ENCODE peak calls at places on chromosomes 11 and 22, in seven cellular contexts. One of them, this sample, is unnamed.
A peak's percentile ranks its signal among the peaks of the same experiment; 100 is the strongest.

GRCh38 chr11:87819141-87819540 is 356.1 kb downstream of the RAB38 start:
- DNase-seq in GM12878: no peak
- DNase-seq in K562: no peak
- DNase-seq in HCT116: no peak
- DNase-seq in H1: no peak
- DNase-seq in SK-N-SH: no peak
- DNase-seq in HepG2: no peak
- DNase-seq in this sample: no peak

GRCh38 chr11:12430912-12431311 is 53.5 kb downstream of the PARVA start:
- DNase-seq in HepG2: peak; percentile 16
- DNase-seq in H1: no peak
- DNase-seq in K562: no peak
- DNase-seq in HCT116: no peak
- DNase-seq in GM12878: no peak
- DNase-seq in SK-N-SH: no peak
- DNase-seq in this sample: no peak

GRCh38 chr11:104256525-104256924 is 92.6 kb upstream of the PDGFD start:
- DNase-seq in GM12878: no peak
- DNase-seq in HCT116: no peak
- DNase-seq in HepG2: no peak
- DNase-seq in SK-N-SH: no peak
- DNase-seq in H1: no peak
- DNase-seq in K562: no peak
- DNase-seq in this sample: no peak

GRCh38 chr11:46281374-46281831 is 3.9 kb downstream of the CREB3L1 start:
- DNase-seq in HCT116: no peak
- DNase-seq in GM12878: no peak
- DNase-seq in K562: peak; percentile 61
- DNase-seq in HepG2: no peak
- DNase-seq in SK-N-SH: no peak
- DNase-seq in H1: no peak
- DNase-seq in this sample: no peak

GRCh38 chr11:134521452-134522289 is 109.6 kb upstream of the B3GAT1 start:
- DNase-seq in GM12878: no peak
- DNase-seq in HepG2: no peak
- DNase-seq in HCT116: no peak
- DNase-seq in H1: no peak
- DNase-seq in K562: no peak
- DNase-seq in SK-N-SH: no peak
- DNase-seq in this sample: no peak

GRCh38 chr11:76656087-76656531 is 14.4 kb downstream of the LRRC32 start:
- DNase-seq in H1: no peak
- DNase-seq in SK-N-SH: no peak
- DNase-seq in K562: no peak
- DNase-seq in GM12878: no peak
- DNase-seq in HCT116: no peak
- DNase-seq in HepG2: no peak
- DNase-seq in this sample: no peak

GRCh38 chr22:36540867-36541642 is 12.1 kb upstream of the EIF3D start:
- DNase-seq in HepG2: no peak
- DNase-seq in HCT116: no peak
- DNase-seq in H1: no peak
- DNase-seq in GM12878: no peak
- DNase-seq in K562: no peak
- DNase-seq in SK-N-SH: no peak
- DNase-seq in this sample: no peak

GRCh38 chr11:35523351-35523768 is 2.1 kb downstream of the PAMR1 start:
- DNase-seq in SK-N-SH: no peak
- DNase-seq in HepG2: no peak
- DNase-seq in HCT116: no peak
- DNase-seq in H1: no peak
- DNase-seq in K562: no peak
- DNase-seq in GM12878: no peak
- DNase-seq in this sample: no peak

GRCh38 chr11:68961245-68961644 is 19.5 kb downstream of the MRGPRD start:
- DNase-seq in HCT116: no peak
- DNase-seq in GM12878: no peak
- DNase-seq in K562: no peak
- DNase-seq in SK-N-SH: peak; percentile 43
- DNase-seq in HepG2: no peak
- DNase-seq in H1: no peak
- DNase-seq in this sample: no peak

GRCh38 chr22:30869996-30870395 is 98.6 kb downstream of the MORC2 start:
- DNase-seq in SK-N-SH: peak; percentile 19
- DNase-seq in HCT116: no peak
- DNase-seq in K562: no peak
- DNase-seq in HepG2: no peak
- DNase-seq in GM12878: no peak
- DNase-seq in H1: no peak
- DNase-seq in this sample: no peak

GRCh38 chr22:44182591-44183588 is 2.2 kb downstream of the PARVG start:
- DNase-seq in K562: no peak
- DNase-seq in HCT116: no peak
- DNase-seq in SK-N-SH: no peak
- DNase-seq in H1: no peak
- DNase-seq in GM12878: no peak
- DNase-seq in HepG2: no peak
- DNase-seq in this sample: no peak

GRCh38 chr11:66950113-66950535 is 8.1 kb downstream of the PC start:
- DNase-seq in H1: no peak
- DNase-seq in HCT116: peak; percentile 90
- DNase-seq in K562: peak; percentile 77
- DNase-seq in SK-N-SH: no peak
- DNase-seq in GM12878: no peak
- DNase-seq in HepG2: peak; percentile 87
- DNase-seq in this sample: peak; percentile 55

GRCh38 chr11:13434247-13435205 is 28.5 kb downstream of the BTBD10 start:
- DNase-seq in K562: no peak
- DNase-seq in GM12878: no peak
- DNase-seq in HepG2: no peak
- DNase-seq in HCT116: no peak
- DNase-seq in SK-N-SH: no peak
- DNase-seq in H1: no peak
- DNase-seq in this sample: no peak

GRCh38 chr11:130001491-130002351 is 914 bp downstream of the PRDM10 start:
- DNase-seq in SK-N-SH: no peak
- DNase-seq in HepG2: peak; percentile 28
- DNase-seq in GM12878: no peak
- DNase-seq in H1: no peak
- DNase-seq in K562: peak; percentile 44
- DNase-seq in HCT116: no peak
- DNase-seq in this sample: peak; percentile 59

GRCh38 chr11:70504246-70505020 is 106.1 kb downstream of the CTTN start:
- DNase-seq in SK-N-SH: no peak
- DNase-seq in K562: no peak
- DNase-seq in HCT116: no peak
- DNase-seq in HepG2: no peak
- DNase-seq in H1: no peak
- DNase-seq in GM12878: no peak
- DNase-seq in this sample: no peak

GRCh38 chr11:70054020-70054419 is 24.1 kb upstream of the ANO1 start:
- DNase-seq in HepG2: no peak
- DNase-seq in SK-N-SH: no peak
- DNase-seq in GM12878: no peak
- DNase-seq in H1: no peak
- DNase-seq in K562: no peak
- DNase-seq in HCT116: no peak
- DNase-seq in this sample: no peak

GRCh38 chr11:107102692-107103463 is 84.6 kb upstream of the GUCY1A2 start:
- DNase-seq in HCT116: no peak
- DNase-seq in GM12878: no peak
- DNase-seq in SK-N-SH: no peak
- DNase-seq in H1: no peak
- DNase-seq in HepG2: no peak
- DNase-seq in K562: no peak
- DNase-seq in this sample: peak; percentile 30

GRCh38 chr11:27777013-27777412 is 76.8 kb upstream of the BDNF start:
- DNase-seq in GM12878: no peak
- DNase-seq in SK-N-SH: no peak
- DNase-seq in HepG2: no peak
- DNase-seq in HCT116: no peak
- DNase-seq in H1: no peak
- DNase-seq in K562: no peak
- DNase-seq in this sample: no peak

DNA sequence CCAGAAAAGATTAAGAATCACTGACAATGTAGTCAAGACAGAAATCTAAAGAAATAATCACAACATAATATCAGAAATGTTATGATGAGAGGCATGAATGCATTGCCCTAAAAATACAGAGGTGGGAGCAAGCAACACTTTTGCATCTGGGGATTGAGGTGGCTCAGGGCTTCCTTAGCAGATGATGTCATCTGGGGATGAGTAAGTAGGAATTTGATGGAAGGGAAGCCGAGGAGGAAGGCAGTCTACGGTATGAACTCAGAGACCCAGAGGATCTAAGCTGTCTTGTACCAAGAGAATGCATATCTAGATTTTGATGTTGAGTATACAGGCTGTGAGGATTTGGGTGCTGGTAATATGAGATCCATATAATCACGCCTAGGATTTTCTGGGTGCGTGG is 193.0 kb upstream of the SNX19 start:
- DNase-seq in HepG2: no peak
- DNase-seq in H1: no peak
- DNase-seq in K562: no peak
- DNase-seq in SK-N-SH: no peak
- DNase-seq in HCT116: no peak
- DNase-seq in GM12878: no peak
- DNase-seq in this sample: no peak
- TF ChIP-seq JUND in HepG2: no peak
- TF ChIP-seq JUND in H1: no peak
- TF ChIP-seq JUND in K562: no peak
- TF ChIP-seq JUND in SK-N-SH: no peak
- TF ChIP-seq JUND in HCT116: no peak
- TF ChIP-seq JUND in GM12878: no peak
- TF ChIP-seq JUND in this sample: no peak

GRCh38 chr11:65442952-65443351 is 20.4 kb downstream of the NEAT1 start:
- DNase-seq in K562: no peak
- DNase-seq in SK-N-SH: no peak
- DNase-seq in H1: no peak
- DNase-seq in GM12878: no peak
- DNase-seq in HepG2: no peak
- DNase-seq in HCT116: no peak
- DNase-seq in this sample: peak; percentile 44
- TF ChIP-seq JUND in K562: no peak
- TF ChIP-seq JUND in SK-N-SH: no peak
- TF ChIP-seq JUND in H1: no peak
- TF ChIP-seq JUND in GM12878: no peak
- TF ChIP-seq JUND in HepG2: no peak
- TF ChIP-seq JUND in HCT116: no peak
- TF ChIP-seq JUND in this sample: no peak

DNA sequence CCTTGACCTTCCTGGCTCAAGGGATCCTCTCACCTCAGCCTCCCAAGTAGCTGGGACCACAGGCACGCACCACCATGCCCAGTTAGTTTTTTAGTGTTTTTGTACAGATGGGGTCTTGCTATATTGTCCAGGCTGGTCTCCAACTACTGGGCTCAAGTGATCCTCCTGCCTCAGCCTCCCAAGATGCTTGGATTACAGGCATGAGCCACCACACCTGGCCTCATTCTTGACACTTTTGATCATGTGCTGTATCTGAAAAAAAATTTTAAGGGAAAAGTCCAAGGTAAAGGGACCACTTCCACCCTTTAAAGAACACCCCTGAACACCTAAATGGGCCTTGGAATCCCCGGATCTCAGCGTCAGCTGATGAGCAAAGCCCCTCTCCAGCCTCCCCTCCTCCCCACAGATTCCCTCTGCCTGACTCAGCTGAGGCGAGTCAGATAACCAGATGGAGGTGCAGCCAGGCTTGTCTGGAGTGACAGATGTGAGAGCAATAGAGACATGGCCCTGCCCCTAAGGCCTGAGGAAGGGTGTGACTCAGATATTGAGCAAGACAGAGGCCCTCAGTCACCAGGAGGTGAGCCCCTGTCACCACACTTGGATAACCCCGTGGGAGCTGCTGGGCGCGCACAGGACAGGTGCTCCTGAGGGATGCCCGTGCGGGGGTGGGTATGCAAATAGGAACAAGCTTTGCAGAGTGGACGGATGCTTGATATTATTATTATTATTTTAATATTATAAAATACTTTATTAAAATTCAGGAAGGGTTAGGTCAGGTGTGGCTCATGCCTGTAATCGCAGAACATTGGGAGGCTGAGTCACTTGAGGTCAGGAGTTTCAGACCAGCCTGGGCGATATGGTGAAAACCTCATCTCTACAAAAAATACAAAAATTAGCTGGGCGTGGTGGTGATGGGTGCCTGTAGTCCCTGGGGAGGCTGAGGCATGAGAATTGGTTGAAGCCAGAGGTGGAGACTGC is 5.0 kb upstream of the CCDC88B start:
- DNase-seq in SK-N-SH: peak; percentile 69
- DNase-seq in GM12878: peak; percentile 87
- DNase-seq in K562: peak; percentile 97
- DNase-seq in HepG2: peak; percentile 85
- DNase-seq in H1: no peak
- DNase-seq in HCT116: peak; percentile 96
- DNase-seq in this sample: no peak
- TF ChIP-seq JUND in SK-N-SH: peak; percentile 90
- TF ChIP-seq JUND in GM12878: peak; percentile 49
- TF ChIP-seq JUND in K562: peak; percentile 98
- TF ChIP-seq JUND in HepG2: no peak
- TF ChIP-seq JUND in H1: no peak
- TF ChIP-seq JUND in HCT116: no peak
- TF ChIP-seq JUND in this sample: no peak

DNA sequence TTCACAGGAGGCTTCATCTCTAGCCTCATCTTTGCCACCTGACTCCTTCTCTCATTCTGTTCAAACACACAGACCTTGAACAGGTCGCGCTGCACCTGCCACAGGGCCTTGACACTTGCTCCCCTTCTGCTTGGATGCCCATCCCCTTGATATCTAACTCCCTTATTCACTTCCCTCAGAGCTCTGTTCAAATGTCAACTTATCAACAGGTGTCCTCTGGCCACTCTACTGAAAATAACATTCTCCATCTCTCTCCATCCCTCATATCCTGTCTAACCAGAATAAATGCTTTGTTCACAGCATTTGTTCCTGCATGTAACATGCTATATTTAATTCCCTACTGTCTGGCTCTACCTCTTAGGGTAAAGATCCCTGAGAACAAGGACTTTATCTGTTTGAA is 67.2 kb upstream of the DRD2 start:
- DNase-seq in HCT116: no peak
- DNase-seq in GM12878: no peak
- DNase-seq in H1: no peak
- DNase-seq in HepG2: no peak
- DNase-seq in K562: no peak
- DNase-seq in SK-N-SH: no peak
- DNase-seq in this sample: no peak
- TF ChIP-seq JUND in HCT116: no peak
- TF ChIP-seq JUND in GM12878: no peak
- TF ChIP-seq JUND in H1: no peak
- TF ChIP-seq JUND in HepG2: no peak
- TF ChIP-seq JUND in K562: no peak
- TF ChIP-seq JUND in SK-N-SH: no peak
- TF ChIP-seq JUND in this sample: no peak

GRCh38 chr11:43508511-43508918 is 149.8 kb downstream of the TTC17 start:
- DNase-seq in GM12878: no peak
- DNase-seq in HCT116: no peak
- DNase-seq in H1: no peak
- DNase-seq in K562: no peak
- DNase-seq in HepG2: no peak
- DNase-seq in SK-N-SH: no peak
- DNase-seq in this sample: no peak
- TF ChIP-seq JUND in GM12878: no peak
- TF ChIP-seq JUND in HCT116: no peak
- TF ChIP-seq JUND in H1: no peak
- TF ChIP-seq JUND in K562: no peak
- TF ChIP-seq JUND in HepG2: no peak
- TF ChIP-seq JUND in SK-N-SH: no peak
- TF ChIP-seq JUND in this sample: no peak

This sample was measured in T47D.